ENCODE peak calls at places on chromosomes 3 and 15, in seven cellular contexts. H is SHP77; B is thyroid gland; N is Calu3; Y is EL; M is stimulated activated CD4-positive, alpha-beta T cell treated with anti-CD3 and anti-CD28 coated beads, Interleukin-1b, Interleukin-23, amount 100 ng/mL, for 24 hours; P is H54. Z is an unnamed sample.

GRCh38 chr15:47857384-47858168 is 140.3 kb downstream of the SEMA6D start:
- DNase-seq in H (no peak), B (no peak), N (no peak), Y (no peak), M (no peak), P (no peak), Z (no peak)

GRCh38 chr3:24583004-24583403 is 88.4 kb upstream of the THRB start:
- DNase-seq in H (no peak), B (peak; percentile 5), N (peak; percentile 21), Y (no peak), M (no peak), P (no peak), Z (no peak)

GRCh38 chr15:65054333-65055200 is 9.4 kb downstream of the SLC51B start:
- DNase-seq in H (peak; percentile 67), B (peak; percentile 79), N (peak; percentile 88), Y (peak; percentile 64), M (no peak), P (peak; percentile 54), Z (no peak)

GRCh38 chr15:70853270-70853854 is 595 bp downstream of the LARP6 start:
- DNase-seq in H (no peak), B (peak; percentile 35), N (no peak), Y (peak; percentile 67), M (no peak), P (peak; percentile 50), Z (no peak)

GRCh38 chr3:117903226-117903625 is 1131.4 kb downstream of the IGSF11 start:
- DNase-seq in H (no peak), B (no peak), N (no peak), Y (peak; percentile 91), M (no peak), P (no peak), Z (no peak)

GRCh38 chr15:70243686-70244540 is 146.2 kb upstream of the TLE3 start:
- DNase-seq in H (no peak), B (peak; percentile 84), N (no peak), Y (no peak), M (no peak), P (no peak), Z (no peak)

GRCh38 chr15:84789762-84790161 is 27.4 kb upstream of the ALPK3 start:
- DNase-seq in H (no peak), B (peak; percentile 74), N (no peak), Y (no peak), M (no peak), P (no peak), Z (no peak)

GRCh38 chr3:140883428-140883827 is 58.2 kb upstream of the SLC25A36 start:
- DNase-seq in H (no peak), B (no peak), N (no peak), Y (no peak), M (no peak), P (no peak), Z (no peak)

GRCh38 chr3:150761831-150762661 is 923 bp downstream of the SIAH2 start:
- DNase-seq in H (no peak), B (peak; percentile 61), N (peak; percentile 67), Y (peak; percentile 70), M (no peak), P (peak; percentile 55), Z (no peak)